ENCODE peak calls at places on chromosome 11, in five cellular contexts. One of them, this sample, is unnamed.
A peak's percentile ranks its signal among the peaks of the same experiment; 100 is the strongest.

GRCh38 chr11:78465169-78465942 is 47.7 kb upstream of the GAB2 start:
- DNase-seq in IMR-90: no peak
- DNase-seq in colonic mucosa: no peak
- DNase-seq in spleen: peak; percentile 86
- DNase-seq in right atrium auricular region: no peak
- DNase-seq in this sample: no peak

GRCh38 chr11:92886243-92886905 is 83.1 kb upstream of the MTNR1B start:
- DNase-seq in colonic mucosa: peak; percentile 58
- DNase-seq in right atrium auricular region: no peak
- DNase-seq in IMR-90: peak; percentile 61
- DNase-seq in spleen: no peak
- DNase-seq in this sample: no peak

GRCh38 chr11:9066432-9066925 is 24.9 kb downstream of the SCUBE2 start:
- DNase-seq in IMR-90: no peak
- DNase-seq in spleen: no peak
- DNase-seq in colonic mucosa: no peak
- DNase-seq in right atrium auricular region: no peak
- DNase-seq in this sample: no peak

GRCh38 chr11:12222099-12222751 is 111.8 kb downstream of the MICAL2 start:
- DNase-seq in IMR-90: no peak
- DNase-seq in colonic mucosa: peak; percentile 82
- DNase-seq in spleen: no peak
- DNase-seq in right atrium auricular region: no peak
- DNase-seq in this sample: peak; percentile 79

GRCh38 chr11:7442588-7443215 is 42.6 kb upstream of the OLFML1 start:
- DNase-seq in IMR-90: peak; percentile 31
- DNase-seq in right atrium auricular region: peak; percentile 74
- DNase-seq in spleen: peak; percentile 87
- DNase-seq in colonic mucosa: peak; percentile 71
- DNase-seq in this sample: peak; percentile 73

GRCh38 chr11:57181678-57182305 is at the start of gene LRRC55:
- DNase-seq in spleen: no peak
- DNase-seq in right atrium auricular region: no peak
- DNase-seq in IMR-90: no peak
- DNase-seq in colonic mucosa: no peak
- DNase-seq in this sample: no peak

GRCh38 chr11:47400813-47401279 is 7.5 kb upstream of the SLC39A13 start:
- DNase-seq in right atrium auricular region: no peak
- DNase-seq in IMR-90: no peak
- DNase-seq in colonic mucosa: no peak
- DNase-seq in spleen: peak; percentile 80
- DNase-seq in this sample: no peak

GRCh38 chr11:79102821-79103220 is 338.0 kb downstream of the TENM4 start:
- DNase-seq in colonic mucosa: no peak
- DNase-seq in spleen: no peak
- DNase-seq in right atrium auricular region: no peak
- DNase-seq in IMR-90: no peak
- DNase-seq in this sample: no peak

GRCh38 chr11:12279672-12280108 is 97.7 kb upstream of the PARVA start:
- DNase-seq in spleen: no peak
- DNase-seq in colonic mucosa: peak; percentile 14
- DNase-seq in right atrium auricular region: peak; percentile 55
- DNase-seq in IMR-90: no peak
- DNase-seq in this sample: no peak

GRCh38 chr11:2420502-2421225 is 20.1 kb downstream of the TSSC4 start:
- DNase-seq in IMR-90: peak; percentile 59
- DNase-seq in right atrium auricular region: peak; percentile 76
- DNase-seq in colonic mucosa: peak; percentile 79
- DNase-seq in spleen: peak; percentile 94
- DNase-seq in this sample: peak; percentile 85

GRCh38 chr11:12897390-12897789 is 111.7 kb upstream of the RASSF10 start:
- DNase-seq in colonic mucosa: no peak
- DNase-seq in IMR-90: no peak
- DNase-seq in right atrium auricular region: no peak
- DNase-seq in spleen: no peak
- DNase-seq in this sample: no peak

GRCh38 chr11:11308249-11308648 is 44.8 kb downstream of the CSNK2A3 start:
- DNase-seq in colonic mucosa: no peak
- DNase-seq in right atrium auricular region: no peak
- DNase-seq in spleen: no peak
- DNase-seq in IMR-90: no peak
- DNase-seq in this sample: no peak

GRCh38 chr11:67269401-67270255 is 3.4 kb downstream of the GRK2 start:
- DNase-seq in IMR-90: no peak
- DNase-seq in spleen: peak; percentile 84
- DNase-seq in colonic mucosa: peak; percentile 82
- DNase-seq in right atrium auricular region: no peak
- DNase-seq in this sample: peak; percentile 49

GRCh38 chr11:76606102-76606793 is 64.3 kb downstream of the LRRC32 start:
- DNase-seq in IMR-90: no peak
- DNase-seq in right atrium auricular region: peak; percentile 79
- DNase-seq in colonic mucosa: peak; percentile 41
- DNase-seq in spleen: no peak
- DNase-seq in this sample: no peak

GRCh38 chr11:104738918-104739317 is 159.3 kb downstream of the CASP12 start:
- DNase-seq in spleen: no peak
- DNase-seq in colonic mucosa: no peak
- DNase-seq in right atrium auricular region: no peak
- DNase-seq in IMR-90: no peak
- DNase-seq in this sample: no peak

GRCh38 chr11:73361953-73362776 is 14.0 kb upstream of the RELT start:
- DNase-seq in spleen: no peak
- DNase-seq in right atrium auricular region: no peak
- DNase-seq in IMR-90: no peak
- DNase-seq in colonic mucosa: no peak
- DNase-seq in this sample: no peak

GRCh38 chr11:46520971-46521745 is 72.7 kb downstream of the AMBRA1 start:
- DNase-seq in IMR-90: peak; percentile 75
- DNase-seq in spleen: no peak
- DNase-seq in colonic mucosa: no peak
- DNase-seq in right atrium auricular region: no peak
- DNase-seq in this sample: no peak

GRCh38 chr11:103936059-103936458 is 100.4 kb upstream of the DDI1 start:
- DNase-seq in spleen: no peak
- DNase-seq in colonic mucosa: no peak
- DNase-seq in IMR-90: peak; percentile 44
- DNase-seq in right atrium auricular region: no peak
- DNase-seq in this sample: no peak

GRCh38 chr11:64745219-64745522 is 1.2 kb upstream of the RASGRP2 start:
- DNase-seq in right atrium auricular region: peak; percentile 80
- DNase-seq in colonic mucosa: peak; percentile 59
- DNase-seq in IMR-90: no peak
- DNase-seq in spleen: peak; percentile 100
- DNase-seq in this sample: peak; percentile 93

GRCh38 chr11:66743271-66743968 is 14.4 kb upstream of the SPTBN2 start:
- DNase-seq in IMR-90: no peak
- DNase-seq in colonic mucosa: peak; percentile 91
- DNase-seq in right atrium auricular region: peak; percentile 30
- DNase-seq in spleen: no peak
- DNase-seq in this sample: peak; percentile 67

GRCh38 chr11:130798280-130798679 is 118.0 kb downstream of the SNX19 start:
- DNase-seq in colonic mucosa: no peak
- DNase-seq in spleen: no peak
- DNase-seq in IMR-90: peak; percentile 98
- DNase-seq in right atrium auricular region: no peak
- DNase-seq in this sample: no peak

GRCh38 chr11:13216019-13217006 is 61.3 kb upstream of the BMAL1 start:
- DNase-seq in right atrium auricular region: no peak
- DNase-seq in colonic mucosa: no peak
- DNase-seq in spleen: no peak
- DNase-seq in IMR-90: peak; percentile 98
- DNase-seq in this sample: no peak

GRCh38 chr11:45960387-45961110 is 38.1 kb downstream of the LARGE2 start:
- DNase-seq in spleen: no peak
- DNase-seq in right atrium auricular region: no peak
- DNase-seq in IMR-90: no peak
- DNase-seq in colonic mucosa: no peak
- DNase-seq in this sample: no peak

GRCh38 chr11:5621580-5621979 is 3.2 kb upstream of the TRIM34 start:
- DNase-seq in colonic mucosa: no peak
- DNase-seq in spleen: no peak
- DNase-seq in IMR-90: no peak
- DNase-seq in right atrium auricular region: no peak
- DNase-seq in this sample: no peak

GRCh38 chr11:1158681-1159525 is 1.1 kb downstream of the MUC5AC start:
- DNase-seq in spleen: peak; percentile 58
- DNase-seq in IMR-90: no peak
- DNase-seq in right atrium auricular region: no peak
- DNase-seq in colonic mucosa: no peak
- DNase-seq in this sample: no peak

GRCh38 chr11:76025068-76025467 is 181.2 kb downstream of the WNT11 start:
- DNase-seq in right atrium auricular region: no peak
- DNase-seq in IMR-90: peak; percentile 95
- DNase-seq in colonic mucosa: no peak
- DNase-seq in spleen: no peak
- DNase-seq in this sample: no peak

GRCh38 chr11:23540101-23540561 is 679.9 kb upstream of the CCDC179 start:
- DNase-seq in spleen: no peak
- DNase-seq in IMR-90: peak; percentile 53
- DNase-seq in colonic mucosa: peak; percentile 30
- DNase-seq in right atrium auricular region: no peak
- DNase-seq in this sample: no peak

GRCh38 chr11:90701040-90701439 is 478.2 kb upstream of the CHORDC1 start:
- DNase-seq in IMR-90: no peak
- DNase-seq in right atrium auricular region: no peak
- DNase-seq in colonic mucosa: no peak
- DNase-seq in spleen: no peak
- DNase-seq in this sample: no peak

GRCh38 chr11:23767576-23767975 is 729.3 kb upstream of the LUZP2 start:
- DNase-seq in right atrium auricular region: no peak
- DNase-seq in spleen: no peak
- DNase-seq in colonic mucosa: no peak
- DNase-seq in IMR-90: no peak
- DNase-seq in this sample: no peak

GRCh38 chr11:123776160-123776559 is 21.8 kb upstream of the OR6X1 start:
- DNase-seq in IMR-90: no peak
- DNase-seq in colonic mucosa: no peak
- DNase-seq in right atrium auricular region: no peak
- DNase-seq in spleen: no peak
- DNase-seq in this sample: no peak

GRCh38 chr11:67691149-67691548 is 16.7 kb upstream of the ALDH3B2 start:
- DNase-seq in spleen: no peak
- DNase-seq in right atrium auricular region: no peak
- DNase-seq in colonic mucosa: no peak
- DNase-seq in IMR-90: no peak
- DNase-seq in this sample: no peak

DNA sequence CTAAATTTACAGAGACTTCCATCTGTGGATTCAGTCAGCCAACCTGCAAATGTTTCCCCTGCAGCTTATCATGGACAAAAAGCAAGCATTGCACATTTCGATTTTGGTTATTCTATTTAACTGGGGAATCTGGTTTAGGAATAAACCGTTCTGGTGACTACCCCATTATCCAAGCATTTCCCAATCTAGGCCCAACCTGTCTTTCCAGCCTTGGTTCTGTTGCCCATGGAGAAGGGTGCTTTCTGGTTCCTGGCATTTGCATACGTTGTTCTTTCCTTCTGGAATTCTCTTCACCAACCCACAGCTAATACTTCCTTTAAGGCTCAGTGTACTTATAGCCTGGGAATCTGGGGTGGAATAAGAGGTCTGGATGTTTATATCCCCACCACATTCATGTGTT is 1.4 kb upstream of the TMEM123 start:
- DNase-seq in colonic mucosa: no peak
- DNase-seq in IMR-90: no peak
- DNase-seq in spleen: no peak
- DNase-seq in right atrium auricular region: no peak
- DNase-seq in this sample: no peak
- H3K4me1 ChIP-seq in colonic mucosa: no peaks in the 10 kb centered on the region
- H3K4me1 ChIP-seq in IMR-90: peaks cover 11% of the 10 kb centered on the region
- H3K4me1 ChIP-seq in spleen: peaks cover 31% of the 10 kb centered on the region
- H3K4me1 ChIP-seq in right atrium auricular region: no peaks in the 10 kb centered on the region
- H3K4me1 ChIP-seq in this sample: peaks cover 65% of the 10 kb centered on the region

GRCh38 chr11:69644071-69644961 is 3.4 kb downstream of the CCND1 start:
- DNase-seq in colonic mucosa: peak; percentile 76
- DNase-seq in spleen: peak; percentile 81
- DNase-seq in IMR-90: peak; percentile 92
- DNase-seq in right atrium auricular region: peak; percentile 72
- DNase-seq in this sample: peak; percentile 92
- H3K4me3 ChIP-seq in colonic mucosa: no peak overlapping the region
- H3K4me3 ChIP-seq in spleen: no peak overlapping the region
- H3K4me3 ChIP-seq in IMR-90: peak overlapping the region; percentile 98
- H3K4me3 ChIP-seq in right atrium auricular region: peak overlapping the region; percentile 15
- H3K4me3 ChIP-seq in this sample: peak overlapping the region; percentile 80

DNA sequence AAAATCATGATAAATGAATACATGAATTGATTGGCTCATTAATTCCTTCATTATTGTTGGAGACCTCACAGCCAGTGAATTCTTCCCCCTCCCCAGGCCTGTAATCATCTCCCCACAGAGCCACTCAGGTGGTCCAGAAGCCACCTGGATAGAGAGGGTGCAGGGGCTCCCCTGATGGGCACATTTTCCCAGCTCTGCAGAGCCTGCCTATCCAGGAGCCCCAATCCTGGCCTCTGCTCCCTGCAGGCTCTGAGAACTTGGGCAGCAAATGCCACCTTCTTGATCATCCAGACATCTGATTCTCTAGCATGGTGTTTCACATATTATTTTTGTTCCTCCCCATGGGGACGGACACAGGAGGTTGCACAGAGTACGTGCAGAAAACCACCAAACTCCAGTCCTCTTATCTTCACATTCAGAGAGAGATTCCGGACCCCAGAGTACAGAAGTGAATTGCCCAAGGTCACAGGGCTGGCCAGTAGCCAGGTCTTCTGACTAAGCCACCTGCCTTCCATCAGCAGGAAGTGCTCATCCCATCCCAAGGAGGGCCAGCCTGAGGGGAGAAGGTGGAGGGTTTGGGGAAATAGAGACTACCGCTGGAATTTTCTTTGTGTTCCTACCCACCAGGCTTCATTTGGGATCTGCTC is 348.0 kb downstream of the BUD13 start:
- DNase-seq in IMR-90: no peak
- DNase-seq in colonic mucosa: no peak
- DNase-seq in spleen: no peak
- DNase-seq in right atrium auricular region: no peak
- DNase-seq in this sample: no peak
- TF ChIP-seq CTCF in IMR-90: no peak
- TF ChIP-seq CTCF in colonic mucosa: no peak
- TF ChIP-seq CTCF in spleen: no peak
- TF ChIP-seq CTCF in right atrium auricular region: no peak
- TF ChIP-seq CTCF in this sample: no peak

DNA sequence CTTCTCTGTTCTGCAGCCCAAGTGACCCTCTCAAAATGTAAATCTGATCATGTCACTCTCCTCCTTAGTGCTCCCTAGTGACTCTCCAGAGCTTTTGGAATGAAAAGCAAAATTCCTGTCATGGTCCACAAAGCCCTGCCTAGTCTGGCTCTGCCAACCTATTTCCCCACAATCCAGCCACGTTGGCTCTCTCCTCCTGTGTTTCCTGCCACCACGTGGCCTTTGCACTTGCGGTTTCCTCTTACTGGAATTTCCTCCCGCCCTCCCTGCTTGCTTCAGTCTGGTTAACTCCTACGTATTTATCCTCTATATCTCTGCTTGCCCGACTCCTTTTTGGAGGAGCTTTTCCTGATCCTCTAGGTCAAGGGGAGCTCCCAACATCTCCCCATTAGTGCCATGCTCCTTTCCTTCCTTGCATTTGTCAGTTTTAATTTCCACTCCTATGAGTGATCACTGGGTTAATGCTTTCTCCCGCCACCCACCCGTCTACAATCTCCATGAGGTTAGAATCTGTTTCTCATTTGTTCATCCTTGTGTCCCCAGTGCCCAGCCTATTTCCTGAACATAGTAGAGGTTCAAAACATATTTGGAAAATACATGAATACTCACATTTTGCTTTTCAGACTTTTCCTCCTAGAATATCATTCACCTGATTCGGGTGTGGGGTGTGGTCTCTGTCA is 11.5 kb downstream of the NNMT start:
- DNase-seq in spleen: no peak
- DNase-seq in right atrium auricular region: peak; percentile 89
- DNase-seq in colonic mucosa: peak; percentile 41
- DNase-seq in IMR-90: peak; percentile 59
- DNase-seq in this sample: peak; percentile 76
- H3K4me1 ChIP-seq in spleen: peaks cover 7% of the 10 kb centered on the region
- H3K4me1 ChIP-seq in right atrium auricular region: no peaks in the 10 kb centered on the region
- H3K4me1 ChIP-seq in colonic mucosa: no peaks in the 10 kb centered on the region
- H3K4me1 ChIP-seq in IMR-90: peaks cover 10% of the 10 kb centered on the region
- H3K4me1 ChIP-seq in this sample: peaks cover 58% of the 10 kb centered on the region